ENCODE peak calls at places on chromosomes 1 and 21, in four cellular contexts. S is psoas muscle, D is HFFc6, F is NCI-H1105. R is an unnamed sample.

GRCh38 chr1:7896994-7897393 is 43.6 kb downstream of the TNFRSF9 start:
- DNase-seq in S (no peak), D (no peak), F (no peak), R (no peak)

GRCh38 chr1:117735045-117735992 is 129.5 kb downstream of the TENT5C start:
- DNase-seq in F (no peak), S (no peak), D (peak), R (peak)

GRCh38 chr1:206717237-206717989 is 32.7 kb downstream of the MAPKAPK2 start:
- DNase-seq in F (no peak), D (no peak), S (no peak), R (no peak)

GRCh38 chr1:16082283-16083038 is 9.0 kb upstream of the FAM131C start:
- DNase-seq in S (peak), D (peak), F (peak), R (no peak)

GRCh38 chr21:41175080-41175479 is 7.1 kb downstream of the BACE2 start:
- DNase-seq in F (no peak), S (no peak), D (no peak), R (no peak)

GRCh38 chr1:241674805-241675384 is 22.8 kb downstream of the WDR64 start:
- DNase-seq in D (no peak), S (no peak), F (no peak), R (no peak)

GRCh38 chr1:23210351-23210785 is 6.9 kb downstream of the HTR1D start:
- DNase-seq in S (no peak), F (no peak), D (no peak), R (no peak)

GRCh38 chr1:166193057-166193456 is 26.3 kb upstream of the FAM78B start:
- DNase-seq in S (no peak), D (no peak), F (no peak), R (no peak)

GRCh38 chr1:223535261-223535778 is 130.2 kb downstream of the CAPN8 start:
- DNase-seq in S (no peak), F (no peak), D (no peak), R (no peak)

GRCh38 chr1:44276901-44277300 is 63.6 kb downstream of the DMAP1 start:
- DNase-seq in F (no peak), D (peak), S (no peak), R (no peak)

GRCh38 chr1:69312055-69312732 is 255.5 kb upstream of the LRRC7 start:
- DNase-seq in S (no peak), F (no peak), D (no peak), R (no peak)

R was measured in BJ.